ENCODE peak calls at places on chromosomes 1 and 21, in seven cellular contexts. A is RPMI7951, L is AG04449, F is globus pallidus, T is left ventricle myocardium inferior, G is Right ventricle myocardium superior, K is retina. N is an unnamed sample.

GRCh38 chr1:185375583-185375982 is 58.5 kb upstream of the IVNS1ABP start:
- DNase-seq in A (peak), L (no peak), F (no peak), T (no peak), G (peak), K (no peak), N (peak)

GRCh38 chr1:54464477-54465146 is 58.4 kb upstream of the SSBP3 start:
- DNase-seq in A (no peak), L (no peak), F (no peak), T (no peak), G (no peak), K (peak), N (peak)

GRCh38 chr1:172697463-172698100 is 38.7 kb downstream of the FASLG start:
- DNase-seq in A (no peak), L (no peak), F (no peak), T (no peak), G (no peak), K (no peak), N (no peak)

GRCh38 chr21:41369105-41369914 is 7.5 kb downstream of the MX2 start:
- DNase-seq in A (peak), L (no peak), F (no peak), T (peak), G (peak), K (peak), N (peak)

GRCh38 chr1:206493279-206493678 is 14.1 kb upstream of the RASSF5 start:
- DNase-seq in A (no peak), L (no peak), F (no peak), T (no peak), G (no peak), K (no peak), N (no peak)

GRCh38 chr1:203461717-203462116 is 13.9 kb upstream of the PRELP start:
- DNase-seq in A (no peak), L (no peak), F (no peak), T (no peak), G (no peak), K (no peak), N (no peak)

GRCh38 chr1:26029054-26029863 is 7.7 kb downstream of the EXTL1 start:
- DNase-seq in A (no peak), L (no peak), F (no peak), T (no peak), G (no peak), K (no peak), N (no peak)

GRCh38 chr1:17232759-17233661 is 15.9 kb upstream of the PADI3 start:
- DNase-seq in A (peak), L (peak), F (no peak), T (no peak), G (no peak), K (no peak), N (no peak)

GRCh38 chr1:172449585-172450523 is 6.0 kb upstream of the PIGC start:
- DNase-seq in A (peak), L (no peak), F (peak), T (peak), G (peak), K (peak), N (peak)

GRCh38 chr1:1833916-1834325 is 55.7 kb upstream of the NADK start:
- DNase-seq in A (no peak), L (no peak), F (peak), T (no peak), G (no peak), K (peak), N (peak)

GRCh38 chr1:211474426-211474825 is 17.5 kb downstream of the RD3 start:
- DNase-seq in A (no peak), L (no peak), F (no peak), T (no peak), G (no peak), K (no peak), N (no peak)

GRCh38 chr21:14591882-14592281 is 45.8 kb upstream of the SAMSN1 start:
- DNase-seq in A (no peak), L (no peak), F (peak), T (no peak), G (no peak), K (no peak), N (no peak)

GRCh38 chr1:184624626-184625025 is 130.0 kb downstream of the EDEM3 start:
- DNase-seq in A (no peak), L (no peak), F (no peak), T (no peak), G (no peak), K (no peak), N (peak)